ENCODE peak calls at places on chromosomes 3 and 15, in nine cellular contexts. One of them, this sample, is unnamed.

GRCh38 chr15:29939404-29939803 is 117.1 kb upstream of the TJP1 start:
- DNase-seq in heart left ventricle: no peak
- DNase-seq in transverse colon: no peak
- DNase-seq in gastrocnemius medialis: no peak
- DNase-seq in uterus: no peak
- DNase-seq in body of pancreas: no peak
- DNase-seq in right lobe of liver: no peak
- DNase-seq in breast epithelium: no peak
- DNase-seq in HCT116: no peak
- DNase-seq in this sample: no peak

GRCh38 chr3:177772908-177773557 is 575.8 kb upstream of the TBL1XR1 start:
- DNase-seq in body of pancreas: no peak
- DNase-seq in breast epithelium: no peak
- DNase-seq in transverse colon: no peak
- DNase-seq in gastrocnemius medialis: no peak
- DNase-seq in heart left ventricle: no peak
- DNase-seq in HCT116: no peak
- DNase-seq in uterus: no peak
- DNase-seq in right lobe of liver: no peak
- DNase-seq in this sample: no peak

GRCh38 chr3:55459838-55460237 is 27.3 kb downstream of the WNT5A start:
- DNase-seq in heart left ventricle: no peak
- DNase-seq in breast epithelium: no peak
- DNase-seq in body of pancreas: no peak
- DNase-seq in transverse colon: no peak
- DNase-seq in HCT116: no peak
- DNase-seq in gastrocnemius medialis: no peak
- DNase-seq in uterus: no peak
- DNase-seq in right lobe of liver: no peak
- DNase-seq in this sample: peak; percentile 56

GRCh38 chr3:141419946-141420345 is 51.6 kb downstream of the ZBTB38 start:
- DNase-seq in gastrocnemius medialis: no peak
- DNase-seq in right lobe of liver: no peak
- DNase-seq in breast epithelium: no peak
- DNase-seq in transverse colon: no peak
- DNase-seq in body of pancreas: no peak
- DNase-seq in heart left ventricle: peak; percentile 40
- DNase-seq in uterus: no peak
- DNase-seq in HCT116: no peak
- DNase-seq in this sample: no peak

GRCh38 chr15:83565553-83566159 is 88.3 kb upstream of the ADAMTSL3 start:
- DNase-seq in right lobe of liver: no peak
- DNase-seq in gastrocnemius medialis: no peak
- DNase-seq in transverse colon: no peak
- DNase-seq in body of pancreas: no peak
- DNase-seq in heart left ventricle: no peak
- DNase-seq in breast epithelium: no peak
- DNase-seq in uterus: no peak
- DNase-seq in HCT116: peak; percentile 37
- DNase-seq in this sample: no peak

GRCh38 chr15:77966540-77967290 is 110.8 kb downstream of the TBC1D2B start:
- DNase-seq in transverse colon: peak; percentile 46
- DNase-seq in body of pancreas: no peak
- DNase-seq in HCT116: peak; percentile 38
- DNase-seq in right lobe of liver: peak; percentile 56
- DNase-seq in breast epithelium: no peak
- DNase-seq in gastrocnemius medialis: no peak
- DNase-seq in uterus: no peak
- DNase-seq in heart left ventricle: no peak
- DNase-seq in this sample: no peak

GRCh38 chr3:64417816-64418215 is 192.6 kb upstream of the PRICKLE2 start:
- DNase-seq in right lobe of liver: no peak
- DNase-seq in HCT116: no peak
- DNase-seq in breast epithelium: no peak
- DNase-seq in body of pancreas: no peak
- DNase-seq in transverse colon: no peak
- DNase-seq in gastrocnemius medialis: no peak
- DNase-seq in heart left ventricle: no peak
- DNase-seq in uterus: no peak
- DNase-seq in this sample: no peak

GRCh38 chr3:8529738-8530525 is 28.3 kb downstream of the LMCD1 start:
- DNase-seq in transverse colon: no peak
- DNase-seq in gastrocnemius medialis: no peak
- DNase-seq in uterus: no peak
- DNase-seq in HCT116: no peak
- DNase-seq in breast epithelium: no peak
- DNase-seq in body of pancreas: no peak
- DNase-seq in heart left ventricle: no peak
- DNase-seq in right lobe of liver: no peak
- DNase-seq in this sample: no peak

GRCh38 chr3:45473841-45474240 is 85.5 kb downstream of the LARS2 start:
- DNase-seq in transverse colon: no peak
- DNase-seq in heart left ventricle: no peak
- DNase-seq in body of pancreas: no peak
- DNase-seq in HCT116: no peak
- DNase-seq in uterus: peak; percentile 49
- DNase-seq in right lobe of liver: no peak
- DNase-seq in gastrocnemius medialis: no peak
- DNase-seq in breast epithelium: no peak
- DNase-seq in this sample: no peak

GRCh38 chr3:80099559-80099958 is 331.8 kb upstream of the ROBO1 start:
- DNase-seq in transverse colon: no peak
- DNase-seq in right lobe of liver: no peak
- DNase-seq in HCT116: no peak
- DNase-seq in body of pancreas: no peak
- DNase-seq in uterus: no peak
- DNase-seq in gastrocnemius medialis: no peak
- DNase-seq in breast epithelium: no peak
- DNase-seq in heart left ventricle: no peak
- DNase-seq in this sample: no peak

GRCh38 chr3:27677554-27677953 is 44.6 kb downstream of the EOMES start:
- DNase-seq in heart left ventricle: no peak
- DNase-seq in right lobe of liver: no peak
- DNase-seq in gastrocnemius medialis: peak; percentile 8
- DNase-seq in transverse colon: no peak
- DNase-seq in HCT116: peak; percentile 2
- DNase-seq in uterus: peak; percentile 38
- DNase-seq in breast epithelium: no peak
- DNase-seq in body of pancreas: no peak
- DNase-seq in this sample: no peak

GRCh38 chr15:56913241-56913640 is 5.2 kb upstream of the TCF12 start:
- DNase-seq in right lobe of liver: no peak
- DNase-seq in heart left ventricle: no peak
- DNase-seq in body of pancreas: no peak
- DNase-seq in HCT116: no peak
- DNase-seq in breast epithelium: no peak
- DNase-seq in transverse colon: no peak
- DNase-seq in uterus: no peak
- DNase-seq in gastrocnemius medialis: no peak
- DNase-seq in this sample: no peak

GRCh38 chr3:138113309-138113708 is 2.1 kb downstream of the DZIP1L start:
- DNase-seq in HCT116: peak; percentile 3
- DNase-seq in uterus: no peak
- DNase-seq in transverse colon: no peak
- DNase-seq in gastrocnemius medialis: no peak
- DNase-seq in body of pancreas: peak; percentile 27
- DNase-seq in right lobe of liver: no peak
- DNase-seq in heart left ventricle: no peak
- DNase-seq in breast epithelium: no peak
- DNase-seq in this sample: no peak

GRCh38 chr3:54696313-54696712 is 231.5 kb downstream of the LRTM1 start:
- DNase-seq in heart left ventricle: no peak
- DNase-seq in breast epithelium: no peak
- DNase-seq in transverse colon: no peak
- DNase-seq in uterus: no peak
- DNase-seq in HCT116: no peak
- DNase-seq in body of pancreas: no peak
- DNase-seq in right lobe of liver: no peak
- DNase-seq in gastrocnemius medialis: no peak
- DNase-seq in this sample: no peak

GRCh38 chr15:62626903-62627302 is 415.6 kb upstream of the TPM1 start:
- DNase-seq in right lobe of liver: no peak
- DNase-seq in transverse colon: no peak
- DNase-seq in gastrocnemius medialis: no peak
- DNase-seq in HCT116: no peak
- DNase-seq in uterus: no peak
- DNase-seq in heart left ventricle: no peak
- DNase-seq in body of pancreas: no peak
- DNase-seq in breast epithelium: no peak
- DNase-seq in this sample: no peak

GRCh38 chr3:10949197-10949596 is 43.4 kb upstream of the SLC6A1 start:
- DNase-seq in right lobe of liver: no peak
- DNase-seq in transverse colon: no peak
- DNase-seq in uterus: no peak
- DNase-seq in gastrocnemius medialis: no peak
- DNase-seq in body of pancreas: no peak
- DNase-seq in heart left ventricle: no peak
- DNase-seq in breast epithelium: no peak
- DNase-seq in HCT116: no peak
- DNase-seq in this sample: no peak

GRCh38 chr3:69255928-69256327 is 130.0 kb downstream of the FRMD4B start:
- DNase-seq in HCT116: no peak
- DNase-seq in heart left ventricle: no peak
- DNase-seq in gastrocnemius medialis: no peak
- DNase-seq in transverse colon: no peak
- DNase-seq in uterus: no peak
- DNase-seq in right lobe of liver: peak; percentile 85
- DNase-seq in body of pancreas: no peak
- DNase-seq in breast epithelium: no peak
- DNase-seq in this sample: no peak

GRCh38 chr3:61907210-61907609 is 345.8 kb downstream of the PTPRG start:
- DNase-seq in HCT116: no peak
- DNase-seq in uterus: no peak
- DNase-seq in right lobe of liver: no peak
- DNase-seq in breast epithelium: no peak
- DNase-seq in heart left ventricle: no peak
- DNase-seq in transverse colon: no peak
- DNase-seq in body of pancreas: no peak
- DNase-seq in gastrocnemius medialis: no peak
- DNase-seq in this sample: no peak

GRCh38 chr15:71104636-71105035 is 10.6 kb upstream of the THSD4 start:
- DNase-seq in heart left ventricle: no peak
- DNase-seq in uterus: no peak
- DNase-seq in transverse colon: no peak
- DNase-seq in gastrocnemius medialis: no peak
- DNase-seq in body of pancreas: no peak
- DNase-seq in right lobe of liver: no peak
- DNase-seq in HCT116: no peak
- DNase-seq in breast epithelium: no peak
- DNase-seq in this sample: no peak

GRCh38 chr3:12629560-12629959 is 34.4 kb downstream of the RAF1 start:
- DNase-seq in HCT116: no peak
- DNase-seq in transverse colon: no peak
- DNase-seq in right lobe of liver: peak; percentile 66
- DNase-seq in breast epithelium: no peak
- DNase-seq in heart left ventricle: peak; percentile 59
- DNase-seq in gastrocnemius medialis: peak; percentile 64
- DNase-seq in body of pancreas: peak; percentile 44
- DNase-seq in uterus: no peak
- DNase-seq in this sample: no peak

GRCh38 chr3:48226959-48227358 is 3.7 kb downstream of the CAMP start:
- DNase-seq in uterus: no peak
- DNase-seq in gastrocnemius medialis: no peak
- DNase-seq in transverse colon: no peak
- DNase-seq in body of pancreas: no peak
- DNase-seq in heart left ventricle: no peak
- DNase-seq in right lobe of liver: no peak
- DNase-seq in HCT116: no peak
- DNase-seq in breast epithelium: no peak
- DNase-seq in this sample: no peak

GRCh38 chr3:69838217-69838616 is 99.0 kb downstream of the MITF start:
- DNase-seq in HCT116: no peak
- DNase-seq in gastrocnemius medialis: no peak
- DNase-seq in body of pancreas: no peak
- DNase-seq in breast epithelium: no peak
- DNase-seq in heart left ventricle: no peak
- DNase-seq in transverse colon: no peak
- DNase-seq in uterus: no peak
- DNase-seq in right lobe of liver: no peak
- DNase-seq in this sample: no peak

GRCh38 chr15:33313491-33313890 is 2.7 kb downstream of the RYR3 start:
- DNase-seq in right lobe of liver: no peak
- DNase-seq in transverse colon: no peak
- DNase-seq in body of pancreas: no peak
- DNase-seq in breast epithelium: no peak
- DNase-seq in heart left ventricle: no peak
- DNase-seq in gastrocnemius medialis: no peak
- DNase-seq in HCT116: no peak
- DNase-seq in uterus: no peak
- DNase-seq in this sample: no peak
- TF ChIP-seq POLR2A in right lobe of liver: no peak
- TF ChIP-seq POLR2A in transverse colon: no peak
- TF ChIP-seq POLR2A in body of pancreas: no peak
- TF ChIP-seq POLR2A in breast epithelium: no peak
- TF ChIP-seq POLR2A in heart left ventricle: no peak
- TF ChIP-seq POLR2A in gastrocnemius medialis: no peak
- TF ChIP-seq POLR2A in HCT116: no peak
- TF ChIP-seq POLR2A in uterus: no peak
- TF ChIP-seq POLR2A in this sample: no peak

DNA sequence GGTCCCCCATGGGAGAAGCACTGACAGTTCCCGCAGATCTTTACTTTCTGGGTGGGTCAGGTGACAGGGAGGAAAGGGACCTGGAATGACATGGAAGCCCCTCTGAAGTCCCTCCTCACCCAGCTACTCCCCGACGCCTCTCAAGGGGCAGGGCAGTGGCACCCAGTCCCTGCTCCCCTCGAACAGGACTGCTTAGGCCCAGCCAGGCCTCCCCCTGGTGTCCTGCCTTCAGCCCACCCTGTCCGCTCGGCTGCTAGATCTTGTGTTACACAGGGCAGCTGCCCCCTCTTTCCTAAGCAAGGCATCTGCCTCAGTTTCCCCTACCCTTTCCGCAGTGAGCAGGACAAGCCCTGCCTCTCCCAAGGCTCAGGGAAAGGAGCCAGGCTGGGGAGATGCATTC is 226.5 kb downstream of the XXYLT1 start:
- DNase-seq in breast epithelium: peak; percentile 36
- DNase-seq in body of pancreas: no peak
- DNase-seq in transverse colon: no peak
- DNase-seq in gastrocnemius medialis: no peak
- DNase-seq in uterus: no peak
- DNase-seq in right lobe of liver: peak; percentile 39
- DNase-seq in heart left ventricle: no peak
- DNase-seq in HCT116: no peak
- DNase-seq in this sample: no peak
- H3K36me3 ChIP-seq in breast epithelium: no peaks in the 10 kb centered on the region
- H3K36me3 ChIP-seq in body of pancreas: no peaks in the 10 kb centered on the region
- H3K36me3 ChIP-seq in transverse colon: no peaks in the 10 kb centered on the region
- H3K36me3 ChIP-seq in gastrocnemius medialis: no peaks in the 10 kb centered on the region
- H3K36me3 ChIP-seq in uterus: no peaks in the 10 kb centered on the region
- H3K36me3 ChIP-seq in right lobe of liver: no peaks in the 10 kb centered on the region
- H3K36me3 ChIP-seq in heart left ventricle: no peaks in the 10 kb centered on the region
- H3K36me3 ChIP-seq in HCT116: no peaks in the 10 kb centered on the region
- H3K36me3 ChIP-seq in this sample: no peaks in the 10 kb centered on the region

GRCh38 chr15:25790003-25790660 is 73.0 kb downstream of the ATP10A start:
- DNase-seq in breast epithelium: no peak
- DNase-seq in heart left ventricle: peak; percentile 73
- DNase-seq in uterus: peak; percentile 70
- DNase-seq in transverse colon: peak; percentile 42
- DNase-seq in body of pancreas: no peak
- DNase-seq in gastrocnemius medialis: no peak
- DNase-seq in HCT116: no peak
- DNase-seq in right lobe of liver: no peak
- DNase-seq in this sample: no peak
- TF ChIP-seq CTCF in breast epithelium: no peak
- TF ChIP-seq CTCF in heart left ventricle: no peak
- TF ChIP-seq CTCF in uterus: no peak
- TF ChIP-seq CTCF in transverse colon: no peak
- TF ChIP-seq CTCF in body of pancreas: no peak
- TF ChIP-seq CTCF in gastrocnemius medialis: no peak
- TF ChIP-seq CTCF in HCT116: no peak
- TF ChIP-seq CTCF in right lobe of liver: no peak
- TF ChIP-seq CTCF in this sample: no peak

GRCh38 chr3:99753268-99753975 is 64.2 kb upstream of the CMSS1 start:
- DNase-seq in body of pancreas: no peak
- DNase-seq in breast epithelium: no peak
- DNase-seq in heart left ventricle: no peak
- DNase-seq in right lobe of liver: no peak
- DNase-seq in gastrocnemius medialis: no peak
- DNase-seq in uterus: peak; percentile 20
- DNase-seq in transverse colon: no peak
- DNase-seq in HCT116: peak; percentile 28
- DNase-seq in this sample: no peak
- TF ChIP-seq POLR2A in body of pancreas: no peak
- TF ChIP-seq POLR2A in breast epithelium: no peak
- TF ChIP-seq POLR2A in heart left ventricle: no peak
- TF ChIP-seq POLR2A in right lobe of liver: no peak
- TF ChIP-seq POLR2A in gastrocnemius medialis: no peak
- TF ChIP-seq POLR2A in uterus: no peak
- TF ChIP-seq POLR2A in transverse colon: no peak
- TF ChIP-seq POLR2A in HCT116: no peak
- TF ChIP-seq POLR2A in this sample: no peak

This sample was measured in vagina.